ENCODE peak calls at places on chromosomes 4 and X, in six cellular contexts. L is brain microvascular endothelial cell, K is RWPE1, Q is mammary epithelial cell, S is HepG2, A is A673. N is an unnamed sample.
A peak's percentile ranks its signal among the peaks of the same experiment; 100 is the strongest.

GRCh38 chr4:109256847-109257246 is 45.6 kb downstream of the COL25A1 start:
- DNase-seq in Q (no peak), K (no peak), S (no peak), A (no peak), L (no peak), N (no peak)

GRCh38 chr4:71257761-71258160 is 81.1 kb upstream of the SLC4A4 start:
- DNase-seq in L (no peak), Q (no peak), S (no peak), K (no peak), A (no peak), N (no peak)

GRCh38 chrX:31449064-31449463 is 377.2 kb upstream of the FTHL17 start:
- DNase-seq in S (no peak), L (no peak), A (no peak), Q (no peak), K (no peak), N (no peak)

GRCh38 chrX:43969504-43970501 is 3.4 kb downstream of the NDP start:
- DNase-seq in A (no peak), S (no peak), Q (no peak), L (peak; percentile 56), K (no peak), N (no peak)

GRCh38 chr4:153159728-153160221 is 44.5 kb upstream of the TRIM2 start:
- DNase-seq in A (peak; percentile 54), K (peak; percentile 38), Q (peak; percentile 8), S (no peak), L (no peak), N (no peak)

GRCh38 chrX:105837227-105837626 is 14.9 kb downstream of the NRK start:
- DNase-seq in K (peak; percentile 14), A (no peak), S (no peak), L (peak; percentile 89), Q (peak; percentile 77), N (peak; percentile 49)

GRCh38 chr4:85790582-85790981 is 315.6 kb downstream of the ARHGAP24 start:
- DNase-seq in L (no peak), A (no peak), K (no peak), Q (no peak), S (no peak), N (peak; percentile 11)

GRCh38 chr4:176611954-176612353 is 180.8 kb downstream of the VEGFC start:
- DNase-seq in A (no peak), K (no peak), Q (peak; percentile 14), L (no peak), S (no peak), N (no peak)

GRCh38 chrX:46463682-46464081 is 81.5 kb downstream of the ZNF674 start:
- DNase-seq in K (no peak), A (no peak), L (no peak), Q (no peak), S (no peak), N (no peak)

GRCh38 chr4:5722328-5722727 is 11.3 kb downstream of the EVC start:
- DNase-seq in S (peak; percentile 86), L (peak; percentile 22), K (no peak), A (no peak), Q (no peak), N (peak; percentile 43)

GRCh38 chrX:154775611-154776349 is 13.1 kb downstream of the DKC1 start:
- DNase-seq in Q (peak; percentile 23), A (peak; percentile 12), L (no peak), K (peak; percentile 20), S (no peak), N (no peak)

GRCh38 chrX:72466493-72466892 is 106.2 kb downstream of the HDAC8 start:
- DNase-seq in Q (no peak), A (no peak), S (no peak), K (no peak), L (no peak), N (no peak)

GRCh38 chrX:12370444-12371089 is 232.3 kb downstream of the FRMPD4 start:
- DNase-seq in Q (no peak), A (no peak), L (peak; percentile 25), S (no peak), K (no peak), N (no peak)

GRCh38 chr4:47221721-47222120 is 190.4 kb downstream of the GABRB1 start:
- DNase-seq in S (no peak), K (no peak), Q (peak; percentile 58), L (peak; percentile 82), A (no peak), N (peak; percentile 10)

GRCh38 chr4:151304226-151304625 is 21.2 kb downstream of the SH3D19 start:
- DNase-seq in A (no peak), K (no peak), S (no peak), L (no peak), Q (no peak), N (no peak)
- H3K27ac ChIP-seq in A (no peak overlapping the region), K (no peak overlapping the region), S (no peak overlapping the region), L (no peak overlapping the region), Q (peak overlapping the region; percentile 36), N (no peak overlapping the region)

GRCh38 chr4:8534601-8535000 is 45.6 kb upstream of the GPR78 start:
- DNase-seq in A (no peak), Q (no peak), S (no peak), K (no peak), L (no peak), N (no peak)
- H3K27ac ChIP-seq in A (no peak overlapping the region), Q (no peak overlapping the region), S (no peak overlapping the region), K (no peak overlapping the region), L (no peak overlapping the region), N (peak overlapping the region; percentile 86)

GRCh38 chr4:81632581-81633247 is 161.0 kb upstream of the RASGEF1B start:
- DNase-seq in K (peak; percentile 65), A (no peak), L (no peak), Q (peak; percentile 95), S (no peak), N (no peak)
- H3K27ac ChIP-seq in K (no peak overlapping the region), A (no peak overlapping the region), L (no peak overlapping the region), Q (peak overlapping the region; percentile 97), S (no peak overlapping the region), N (peak overlapping the region; percentile 6)

DNA sequence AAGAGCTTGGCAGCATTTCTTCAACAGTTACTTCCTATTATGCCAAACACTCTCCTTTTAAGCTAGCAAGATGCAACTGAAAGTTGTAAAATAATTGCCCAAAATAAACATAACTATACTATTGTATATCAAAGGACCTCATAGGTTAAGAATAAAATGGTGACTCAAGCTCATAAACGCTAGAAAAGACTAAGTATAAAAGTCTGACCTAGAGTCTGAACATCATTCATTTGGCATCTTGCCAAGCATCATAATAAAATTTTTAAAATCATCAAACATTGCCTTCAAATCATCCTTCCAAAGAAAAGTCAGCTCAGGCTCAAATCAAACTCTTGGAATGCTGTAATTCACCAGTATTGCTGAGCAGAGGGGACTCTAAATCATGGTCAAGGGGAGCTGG is 281.2 kb downstream of the QDPR start:
- DNase-seq in Q (no peak), K (no peak), S (no peak), L (no peak), A (no peak), N (no peak)
- H3K27ac ChIP-seq in Q (no peak overlapping the region), K (no peak overlapping the region), S (no peak overlapping the region), L (no peak overlapping the region), A (no peak overlapping the region), N (no peak overlapping the region)

GRCh38 chr4:139559692-139560091 is 3.7 kb upstream of the SETD7 start:
- DNase-seq in K (no peak), S (no peak), A (peak; percentile 29), Q (no peak), L (no peak), N (no peak)
- H3K27ac ChIP-seq in K (no peak overlapping the region), S (no peak overlapping the region), A (peak overlapping the region; percentile 98), Q (no peak overlapping the region), L (no peak overlapping the region), N (no peak overlapping the region)

N was measured in hepatocyte.